ENCODE peak calls at places on chromosome 3, in five cellular contexts. M is endothelial cell; S is naive thymus-derived CD8-positive, alpha-beta T cell; O is DMS 273 treated with DMSO at 0.1 percent for 48 hours; R is pancreas. D is an unnamed sample.

GRCh38 chr3:145673790-145674189 is 487.2 kb downstream of the PLOD2 start:
- DNase-seq in M (no peak), S (no peak), O (no peak), R (no peak), D (no peak)

GRCh38 chr3:187736418-187736871 is 8.8 kb downstream of the BCL6 start:
- DNase-seq in M (no peak), S (no peak), O (no peak), R (no peak), D (no peak)

GRCh38 chr3:20043398-20043797 is 3.2 kb downstream of the KAT2B start:
- DNase-seq in M (no peak), S (peak), O (no peak), R (peak), D (no peak)

GRCh38 chr3:111956449-111956848 is 22.4 kb upstream of the ABHD10 start:
- DNase-seq in M (no peak), S (no peak), O (no peak), R (no peak), D (no peak)

GRCh38 chr3:53166781-53167291 is 5.8 kb downstream of the PRKCD start:
- DNase-seq in M (peak), S (no peak), O (no peak), R (no peak), D (no peak)

GRCh38 chr3:38084019-38084968 is 45.3 kb downstream of the DLEC1 start:
- DNase-seq in M (peak), S (peak), O (no peak), R (no peak), D (peak)

GRCh38 chr3:112074616-112075497 is 11.3 kb upstream of the C3orf52 start:
- DNase-seq in M (no peak), S (peak), O (peak), R (peak), D (no peak)

GRCh38 chr3:67947808-67948508 is 293.5 kb upstream of the SUCLG2 start:
- DNase-seq in M (peak), S (peak), O (no peak), R (peak), D (no peak)

GRCh38 chr3:129469026-129469425 is 29.0 kb downstream of the IFT122 start:
- DNase-seq in M (no peak), S (no peak), O (no peak), R (no peak), D (no peak)

GRCh38 chr3:146093928-146094327 is 67.1 kb downstream of the PLOD2 start:
- DNase-seq in M (no peak), S (no peak), O (no peak), R (no peak), D (no peak)

GRCh38 chr3:64176461-64176996 is 48.7 kb downstream of the PRICKLE2 start:
- DNase-seq in M (no peak), S (no peak), O (no peak), R (no peak), D (no peak)

GRCh38 chr3:155418426-155418825 is 124.9 kb upstream of the STRIT1 start:
- DNase-seq in M (no peak), S (no peak), O (no peak), R (no peak), D (no peak)

GRCh38 chr3:45938858-45939257 is 4.4 kb upstream of the CXCR6 start:
- DNase-seq in M (peak), S (peak), O (peak), R (no peak), D (peak)

GRCh38 chr3:134881305-134881704 is 86.2 kb downstream of the EPHB1 start:
- DNase-seq in M (no peak), S (no peak), O (no peak), R (no peak), D (no peak)

GRCh38 chr3:9211155-9211950 is 38.1 kb downstream of the SRGAP3 start:
- DNase-seq in M (no peak), S (no peak), O (no peak), R (no peak), D (no peak)

GRCh38 chr3:100125539-100125938 is 11.2 kb upstream of the FILIP1L start:
- DNase-seq in M (no peak), S (no peak), O (no peak), R (no peak), D (no peak)

GRCh38 chr3:171145866-171146265 is 119.3 kb upstream of the SLC2A2 start:
- DNase-seq in M (no peak), S (no peak), O (peak), R (no peak), D (no peak)

GRCh38 chr3:46926871-46927717 is 49.5 kb downstream of the CCDC12 start:
- DNase-seq in M (no peak), S (no peak), O (no peak), R (peak), D (peak)

GRCh38 chr3:131200636-131201199 is 174.0 kb downstream of the NEK11 start:
- DNase-seq in M (no peak), S (no peak), O (no peak), R (no peak), D (no peak)

GRCh38 chr3:187769771-187770170 is 24.5 kb upstream of the BCL6 start:
- DNase-seq in M (no peak), S (no peak), O (no peak), R (no peak), D (no peak)

GRCh38 chr3:15443826-15444524 is 16.6 kb downstream of the EAF1 start:
- DNase-seq in M (no peak), S (no peak), O (no peak), R (no peak), D (no peak)

GRCh38 chr3:32508731-32509130 is 6.1 kb upstream of the CMTM6 start:
- DNase-seq in M (no peak), S (no peak), O (peak), R (no peak), D (no peak)

GRCh38 chr3:187777331-187778046 is 32.2 kb upstream of the BCL6 start:
- DNase-seq in M (no peak), S (peak), O (no peak), R (no peak), D (peak)

GRCh38 chr3:115359507-115359906 is 212.4 kb upstream of the ZBTB20 start:
- DNase-seq in M (no peak), S (no peak), O (no peak), R (no peak), D (no peak)

GRCh38 chr3:75265897-75266296 is 398.2 kb upstream of the FRG2C start:
- DNase-seq in M (no peak), S (no peak), O (no peak), R (no peak), D (no peak)

GRCh38 chr3:72844436-72844999 is 3.7 kb downstream of the SHQ1 start:
- DNase-seq in M (no peak), S (no peak), O (no peak), R (no peak), D (no peak)

GRCh38 chr3:152282813-152283212 is 14.1 kb downstream of the MBNL1 start:
- DNase-seq in M (no peak), S (no peak), O (no peak), R (no peak), D (no peak)

GRCh38 chr3:165643433-165643824 is 193.8 kb downstream of the BCHE start:
- DNase-seq in M (no peak), S (no peak), O (no peak), R (no peak), D (no peak)

GRCh38 chr3:134651347-134652041 is 672 bp upstream of the KY start:
- DNase-seq in M (no peak), S (no peak), O (no peak), R (no peak), D (no peak)

GRCh38 chr3:40137586-40138295 is 171.8 kb upstream of the EIF1B start:
- DNase-seq in M (no peak), S (no peak), O (no peak), R (no peak), D (no peak)

GRCh38 chr3:46907271-46907670 is 29.8 kb downstream of the PTH1R start:
- DNase-seq in M (no peak), S (no peak), O (no peak), R (peak), D (no peak)

GRCh38 chr3:119585193-119585592 is 5.9 kb downstream of the ADPRH start:
- DNase-seq in M (no peak), S (no peak), O (no peak), R (no peak), D (no peak)

GRCh38 chr3:139044366-139045210 is at the start of gene PRR23C:
- DNase-seq in M (no peak), S (no peak), O (no peak), R (peak), D (no peak)

D was measured in germinal center.